ENCODE peak calls at places on chromosomes 5 and 9, in seven cellular contexts. X, Z, V, G, O, H and Y are unnamed samples. For H3K9me3 and H3K36me3, the result is how much of the 10 kb centered on the place peaks cover.

GRCh38 chr5:13708432-13708831 is 236.1 kb downstream of the DNAH5 start:
- DNase-seq in X (no peak), Z (no peak), V (no peak), G (no peak), O (no peak), H (no peak), Y (no peak)

GRCh38 chr5:142441638-142442037 is 116.8 kb upstream of the SPRY4 start:
- DNase-seq in X (no peak), Z (no peak), V (peak), G (peak), O (no peak), H (no peak), Y (no peak)

GRCh38 chr9:122786338-122786737 is 2.4 kb upstream of the OR5C1 start:
- DNase-seq in X (no peak), Z (no peak), V (no peak), G (no peak), O (no peak), H (no peak), Y (no peak)

GRCh38 chr5:9519537-9519936 is 26.3 kb downstream of the SEMA5A start:
- DNase-seq in X (peak), Z (no peak), V (peak), G (no peak), O (no peak), H (no peak), Y (peak)

GRCh38 chr9:132182609-132183073 is 20.8 kb downstream of the NTNG2 start:
- DNase-seq in X (no peak), Z (no peak), V (no peak), G (no peak), O (no peak), H (no peak), Y (no peak)

GRCh38 chr9:130276121-130276520 is 10.6 kb downstream of the HMCN2 start:
- DNase-seq in X (no peak), Z (peak), V (no peak), G (no peak), O (no peak), H (no peak), Y (no peak)

GRCh38 chr5:159504106-159504856 is 174.0 kb upstream of the IL12B start:
- DNase-seq in X (no peak), Z (no peak), V (peak), G (no peak), O (no peak), H (no peak), Y (no peak)

GRCh38 chr9:87725356-87725899 is 491 bp upstream of the CTSL start:
- DNase-seq in X (peak), Z (no peak), V (no peak), G (peak), O (peak), H (peak), Y (peak)

GRCh38 chr5:4994994-4995393 is 145.1 kb upstream of the ADAMTS16 start:
- DNase-seq in X (no peak), Z (peak), V (no peak), G (no peak), O (no peak), H (no peak), Y (no peak)

GRCh38 chr9:29044959-29045358 is 1471.7 kb upstream of the C9orf72 start:
- DNase-seq in X (no peak), Z (peak), V (no peak), G (no peak), O (no peak), H (no peak), Y (no peak)

GRCh38 chr9:115649991-115650472 is 503.6 kb upstream of the PAPPA start:
- DNase-seq in X (peak), Z (no peak), V (peak), G (peak), O (no peak), H (peak), Y (peak)

GRCh38 chr9:33159058-33159759 is 7.9 kb downstream of the B4GALT1 start:
- DNase-seq in X (peak), Z (peak), V (peak), G (peak), O (no peak), H (peak), Y (peak)

DNA sequence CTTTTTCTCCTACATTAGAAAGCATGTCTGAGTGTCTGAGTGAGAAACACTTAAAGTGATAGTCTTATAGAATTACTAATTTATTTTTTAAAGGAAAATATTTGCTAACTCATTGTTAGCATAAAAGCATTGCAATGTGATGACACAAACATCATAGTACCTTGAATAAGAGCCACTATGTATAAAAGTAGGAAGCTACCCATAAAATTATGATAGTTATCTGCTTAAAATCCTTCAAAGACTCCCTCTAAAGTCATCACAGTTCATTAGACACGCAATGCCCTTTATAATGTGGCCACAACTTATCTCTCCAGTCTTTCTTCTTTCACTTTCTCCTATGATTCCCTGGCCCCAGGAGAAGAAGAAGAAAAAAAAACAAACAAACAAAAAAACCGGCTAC is 1144.0 kb upstream of the NUDT12 start:
- DNase-seq in X (no peak), Z (peak), V (no peak), G (no peak), O (no peak), H (no peak), Y (no peak)
- H3K27ac ChIP-seq in X (no peak), Z (peak), V (no peak), G (no peak), O (no peak), H (no peak), Y (no peak)

GRCh38 chr5:18037718-18038117 is 403.5 kb downstream of the TAF11L14 start:
- DNase-seq in X (no peak), Z (peak), V (no peak), G (no peak), O (no peak), H (no peak), Y (no peak)
- H3K9me3 ChIP-seq in X (under half), Z (under half), V (under half), G (under half), O (under half), H (under half), Y (under half)

GRCh38 chr5:112823656-112824055 is 37.4 kb upstream of the SRP19 start:
- DNase-seq in X (no peak), Z (peak), V (no peak), G (no peak), O (no peak), H (no peak), Y (no peak)
- H3K36me3 ChIP-seq in X (under half), Z (under half), V (under half), G (under half), O (half or more), H (half or more), Y (under half)

GRCh38 chr9:71685988-71686387 is 82.3 kb downstream of the CEMIP2 start:
- DNase-seq in X (no peak), Z (no peak), V (no peak), G (no peak), O (no peak), H (no peak), Y (no peak)

GRCh38 chr9:71684566-71684965 is 83.7 kb downstream of the CEMIP2 start:
- DNase-seq in X (no peak), Z (no peak), V (no peak), G (no peak), O (no peak), H (no peak), Y (no peak)

GRCh38 chr9:71683598-71684235 is 84.6 kb downstream of the CEMIP2 start:
- DNase-seq in X (peak), Z (peak), V (peak), G (no peak), O (no peak), H (no peak), Y (no peak)

GRCh38 chr9:71681708-71682268 is 86.5 kb downstream of the CEMIP2 start:
- DNase-seq in X (no peak), Z (peak), V (peak), G (no peak), O (no peak), H (no peak), Y (no peak)

GRCh38 chr9:71685394-71685793 is 82.9 kb downstream of the CEMIP2 start:
- DNase-seq in X (no peak), Z (peak), V (no peak), G (no peak), O (no peak), H (no peak), Y (no peak)
- H3K27ac ChIP-seq in X (no peak), Z (peak), V (no peak), G (no peak), O (no peak), H (no peak), Y (no peak)